ENCODE peak calls at places on chromosomes 11 and 22, in four cellular contexts. D is germinal center, Z is cardiac muscle cell, A is Peyer's patch. K is an unnamed sample.

GRCh38 chr11:114040706-114041211 is 18.8 kb upstream of the ZBTB16 start:
- DNase-seq in D (no peak), Z (peak; percentile 71), A (peak; percentile 66), K (no peak)

GRCh38 chr22:49156662-49157285 is 670.9 kb downstream of the BRD1 start:
- DNase-seq in D (no peak), Z (no peak), A (no peak), K (no peak)

GRCh38 chr22:20206709-20207215 is 55.9 kb upstream of the CCDC188 start:
- DNase-seq in D (no peak), Z (peak; percentile 27), A (peak; percentile 78), K (no peak)

GRCh38 chr11:87097582-87097981 is 59.8 kb downstream of the TMEM135 start:
- DNase-seq in D (peak; percentile 56), Z (peak; percentile 58), A (peak; percentile 78), K (peak; percentile 19)

GRCh38 chr11:17782145-17782544 is 47.6 kb downstream of the KCNC1 start:
- DNase-seq in D (no peak), Z (no peak), A (no peak), K (no peak)

GRCh38 chr11:803770-804598 is 1.0 kb downstream of the PIDD1 start:
- DNase-seq in D (no peak), Z (no peak), A (no peak), K (no peak)

GRCh38 chr22:49671331-49672012 is 156.2 kb downstream of the BRD1 start:
- DNase-seq in D (no peak), Z (no peak), A (peak; percentile 30), K (no peak)

GRCh38 chr22:19750666-19751490 is 9.7 kb upstream of the TBX1 start:
- DNase-seq in D (no peak), Z (no peak), A (no peak), K (no peak)

GRCh38 chr11:65710424-65710823 is 1.6 kb upstream of the KAT5 start:
- DNase-seq in D (no peak), Z (peak; percentile 14), A (no peak), K (no peak)

GRCh38 chr11:56783448-56784041 is 35.0 kb upstream of the OR9G4 start:
- DNase-seq in D (peak; percentile 4), Z (peak; percentile 72), A (no peak), K (peak; percentile 25)

GRCh38 chr11:110565690-110566336 is 136.1 kb downstream of the FDX1 start:
- DNase-seq in D (no peak), Z (peak; percentile 9), A (no peak), K (no peak)

GRCh38 chr11:8759634-8760033 is 77.0 kb downstream of the RPL27A start:
- DNase-seq in D (no peak), Z (no peak), A (no peak), K (no peak)

GRCh38 chr22:28983788-28984441 is 77.7 kb downstream of the C22orf31 start:
- DNase-seq in D (no peak), Z (peak; percentile 38), A (no peak), K (no peak)

GRCh38 chr11:73866095-73866579 is 10.5 kb downstream of the COA4 start:
- DNase-seq in D (no peak), Z (peak; percentile 70), A (no peak), K (no peak)

K was measured in neural crest cell.